ENCODE peak calls at places on chromosome X, in six cellular contexts. Z, H, K, X, D and S are unnamed samples.

GRCh38 chrX:17377795-17378194 is 2.8 kb downstream of the NHS start:
- DNase-seq in Z (peak; percentile 2), H (no peak), K (no peak), X (peak; percentile 12), D (no peak), S (no peak)

GRCh38 chrX:50402886-50403285 is 67.7 kb downstream of the DGKK start:
- DNase-seq in Z (no peak), H (no peak), K (no peak), X (no peak), D (no peak), S (no peak)

GRCh38 chrX:154376768-154377167 is 2.3 kb upstream of the EMD start:
- DNase-seq in Z (no peak), H (no peak), K (no peak), X (no peak), D (no peak), S (no peak)

GRCh38 chrX:54798137-54798536 is at the start of gene ITIH6:
- DNase-seq in Z (no peak), H (no peak), K (no peak), X (no peak), D (no peak), S (no peak)

GRCh38 chrX:150038977-150039599 is 100.8 kb upstream of the EOLA2 start:
- DNase-seq in Z (peak; percentile 18), H (no peak), K (no peak), X (no peak), D (no peak), S (no peak)

GRCh38 chrX:38610839-38611238 is 49.5 kb downstream of the TSPAN7 start:
- DNase-seq in Z (no peak), H (peak; percentile 2), K (no peak), X (no peak), D (no peak), S (no peak)

GRCh38 chrX:23292979-23293651 is 41.5 kb upstream of the PTCHD1 start:
- DNase-seq in Z (no peak), H (peak; percentile 3), K (no peak), X (peak; percentile 62), D (no peak), S (no peak)

GRCh38 chrX:94265323-94265722 is 591.3 kb downstream of the FAM133A start:
- DNase-seq in Z (no peak), H (no peak), K (no peak), X (no peak), D (no peak), S (no peak)

GRCh38 chrX:151752847-151753246 is 18.3 kb downstream of the CNGA2 start:
- DNase-seq in Z (no peak), H (no peak), K (no peak), X (no peak), D (no peak), S (no peak)

GRCh38 chrX:109691752-109692151 is 41.3 kb downstream of the ACSL4 start:
- DNase-seq in Z (no peak), H (no peak), K (no peak), X (no peak), D (no peak), S (no peak)
- H3K4me3 ChIP-seq in Z (no peak overlapping the region), H (no peak overlapping the region), K (no peak overlapping the region), X (no peak overlapping the region), D (no peak overlapping the region), S (no peak overlapping the region)

DNA sequence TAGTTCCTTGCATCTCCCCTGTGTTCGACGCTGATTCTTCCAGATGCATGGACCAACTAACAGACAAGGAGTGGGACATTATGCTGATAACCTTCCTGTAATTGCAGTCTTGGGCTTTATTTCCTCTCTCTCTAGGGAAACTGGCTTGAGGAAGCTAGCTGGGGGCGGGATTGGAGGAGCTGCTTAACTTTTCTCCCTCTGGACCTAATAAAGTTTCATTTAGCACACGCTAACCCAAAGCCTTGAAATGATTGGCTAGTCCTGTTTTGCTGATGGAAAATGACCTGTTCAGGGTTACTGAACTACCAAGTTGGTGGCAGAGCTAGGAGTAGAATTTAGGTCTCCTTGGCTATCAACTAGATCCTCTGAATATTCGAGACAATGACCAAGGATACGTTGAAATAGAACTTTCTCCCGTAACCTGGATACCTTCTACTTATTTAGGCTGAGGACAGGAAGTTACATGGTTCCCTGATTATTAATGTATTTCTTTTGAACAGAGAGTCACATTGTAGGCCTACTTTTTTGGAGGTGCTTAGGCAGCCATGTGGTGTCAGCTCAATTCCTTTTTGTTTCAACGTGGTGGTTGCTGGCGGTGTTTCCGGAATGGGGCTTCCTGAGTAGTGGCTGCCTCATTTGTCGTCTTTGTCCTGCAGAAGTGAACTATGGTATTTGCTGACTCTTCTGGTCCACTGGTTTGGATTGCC is 2.0 kb downstream of the PGK1 start:
- DNase-seq in Z (no peak), H (no peak), K (no peak), X (no peak), D (no peak), S (peak; percentile 28)
- H3K4me3 ChIP-seq in Z (peak overlapping the region; percentile 90), H (peak overlapping the region; percentile 92), K (peak overlapping the region; percentile 72), X (peak overlapping the region; percentile 90), D (peak overlapping the region; percentile 88), S (peak overlapping the region; percentile 98)

GRCh38 chrX:13092455-13092941 is 48.1 kb upstream of the FAM9C start:
- DNase-seq in Z (no peak), H (no peak), K (no peak), X (no peak), D (no peak), S (peak; percentile 83)

GRCh38 chrX:13091111-13091765 is 46.8 kb upstream of the FAM9C start:
- DNase-seq in Z (no peak), H (no peak), K (no peak), X (no peak), D (no peak), S (peak; percentile 40)

GRCh38 chrX:13088155-13088485 is 43.7 kb upstream of the FAM9C start:
- DNase-seq in Z (no peak), H (no peak), K (no peak), X (no peak), D (no peak), S (no peak)

GRCh38 chrX:13087322-13088154 is 43.1 kb upstream of the FAM9C start:
- DNase-seq in Z (no peak), H (no peak), K (no peak), X (peak; percentile 66), D (no peak), S (peak; percentile 90)

GRCh38 chrX:13090261-13091110 is 46.1 kb upstream of the FAM9C start:
- DNase-seq in Z (no peak), H (no peak), K (no peak), X (no peak), D (no peak), S (no peak)
- H3K4me3 ChIP-seq in Z (no peak overlapping the region), H (no peak overlapping the region), K (no peak overlapping the region), X (no peak overlapping the region), D (no peak overlapping the region), S (peak overlapping the region; percentile 19)

GRCh38 chrX:15475021-15475420 is 18.1 kb downstream of the PIR start:
- DNase-seq in Z (peak; percentile 67), H (no peak), K (no peak), X (no peak), D (no peak), S (no peak)

GRCh38 chrX:15475486-15475885 is 17.6 kb downstream of the PIR start:
- DNase-seq in Z (no peak), H (peak; percentile 15), K (no peak), X (no peak), D (no peak), S (no peak)

GRCh38 chrX:15472523-15472922 is 20.6 kb downstream of the PIR start:
- DNase-seq in Z (no peak), H (no peak), K (no peak), X (no peak), D (no peak), S (no peak)

GRCh38 chrX:15471016-15471415 is 22.1 kb downstream of the PIR start:
- DNase-seq in Z (peak; percentile 75), H (peak; percentile 65), K (peak; percentile 66), X (peak; percentile 44), D (peak; percentile 22), S (peak; percentile 20)

GRCh38 chrX:15474058-15474457 is 19.1 kb downstream of the PIR start:
- DNase-seq in Z (no peak), H (no peak), K (no peak), X (no peak), D (no peak), S (no peak)
- H3K4me3 ChIP-seq in Z (no peak overlapping the region), H (no peak overlapping the region), K (no peak overlapping the region), X (no peak overlapping the region), D (no peak overlapping the region), S (no peak overlapping the region)

DNA sequence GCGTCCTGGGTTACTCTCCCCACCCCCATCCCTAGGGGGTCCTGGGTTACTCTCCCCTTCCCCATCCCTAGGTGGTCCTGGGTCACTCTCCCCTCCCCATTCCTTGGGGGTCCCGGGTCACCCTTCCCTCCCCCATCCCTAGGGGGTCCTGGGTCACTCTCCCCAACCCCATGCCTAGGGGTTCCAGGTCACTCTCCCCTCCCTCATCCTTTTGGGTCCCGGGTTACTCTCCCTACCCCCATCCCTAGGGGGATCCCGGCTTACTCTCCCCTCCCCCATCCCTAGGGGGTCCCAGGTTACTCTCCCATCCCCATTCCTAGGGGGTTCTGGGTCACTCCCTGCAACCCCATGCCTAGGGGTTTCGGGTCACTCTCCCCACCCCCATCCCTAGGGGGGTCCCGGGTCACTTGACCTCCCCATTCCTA is 1.4 kb downstream of the ASMTL start:
- DNase-seq in Z (no peak), H (no peak), K (peak; percentile 9), X (no peak), D (no peak), S (no peak)
- H3K4me3 ChIP-seq in Z (peak overlapping the region; percentile 89), H (peak overlapping the region; percentile 97), K (no peak overlapping the region), X (no peak overlapping the region), D (peak overlapping the region; percentile 88), S (peak overlapping the region; percentile 8)

GRCh38 chrX:130171446-130172126 is at the start of gene RAB33A:
- DNase-seq in Z (no peak), H (peak; percentile 50), K (no peak), X (no peak), D (no peak), S (peak; percentile 41)
- H3K4me3 ChIP-seq in Z (peak within 1 kb of the TSS; percentile 46), H (peak within 1 kb of the TSS; percentile 65), K (no peak within 1 kb of the TSS), X (peak within 1 kb of the TSS; percentile 44), D (peak within 1 kb of the TSS; percentile 69), S (peak within 1 kb of the TSS; percentile 82)

GRCh38 chrX:65407157-65407626 is 127.4 kb downstream of the LAS1L start:
- DNase-seq in Z (no peak), H (peak; percentile 27), K (no peak), X (no peak), D (no peak), S (no peak)
- H3K4me3 ChIP-seq in Z (no peak overlapping the region), H (peak overlapping the region; percentile 53), K (no peak overlapping the region), X (no peak overlapping the region), D (no peak overlapping the region), S (no peak overlapping the region)